ENCODE peak calls at places on chromosomes 6 and 20, in eight cellular contexts. S is stomach, L is endothelial cell of umbilical vein, J is transverse colon, D is breast epithelium, U is spleen, Z is GM23338, N is HepG2. K is an unnamed sample.
A peak's percentile ranks its signal among the peaks of the same experiment; 100 is the strongest.

GRCh38 chr6:161048636-161049035 is 57.1 kb downstream of the MAP3K4 start:
- DNase-seq in J (no peak), D (no peak), U (no peak), S (no peak), N (no peak), L (no peak), Z (no peak), K (no peak)

GRCh38 chr6:87661503-87661902 is 40.5 kb downstream of the AKIRIN2 start:
- DNase-seq in N (no peak), J (no peak), L (no peak), S (no peak), U (no peak), D (no peak), Z (no peak), K (no peak)

GRCh38 chr6:47967843-47968242 is 143.2 kb downstream of the PTCHD4 start:
- DNase-seq in N (no peak), L (no peak), D (no peak), Z (no peak), U (no peak), S (no peak), J (no peak), K (no peak)

GRCh38 chr6:83609248-83609647 is 96.9 kb downstream of the PRSS35 start:
- DNase-seq in D (no peak), N (no peak), S (no peak), Z (no peak), U (no peak), L (no peak), J (no peak), K (no peak)

GRCh38 chr20:35060168-35060567 is 32.4 kb downstream of the TRPC4AP start:
- DNase-seq in U (no peak), S (no peak), N (no peak), L (no peak), D (no peak), J (no peak), Z (no peak), K (no peak)

GRCh38 chr6:100283288-100283687 is 181.4 kb downstream of the SIM1 start:
- DNase-seq in U (no peak), L (no peak), Z (peak; percentile 47), D (no peak), J (no peak), N (no peak), S (no peak), K (no peak)

GRCh38 chr20:52804455-52804966 is 167.6 kb upstream of the TSHZ2 start:
- DNase-seq in D (no peak), Z (no peak), S (no peak), L (no peak), J (no peak), U (no peak), N (no peak), K (no peak)

GRCh38 chr6:141026504-141026903 is 1106.2 kb upstream of the GJE1 start:
- DNase-seq in J (no peak), N (peak; percentile 81), S (peak; percentile 29), Z (no peak), L (no peak), U (no peak), D (no peak), K (no peak)

GRCh38 chr20:5192570-5193431 is 66.0 kb downstream of the CDS2 start:
- DNase-seq in D (no peak), J (no peak), N (no peak), S (no peak), L (no peak), U (no peak), Z (no peak), K (no peak)
- TF ChIP-seq POLR2AphosphoS5 in D (no peak), J (no peak), N (no peak), S (no peak), L (no peak), U (no peak), Z (no peak), K (no peak)

DNA sequence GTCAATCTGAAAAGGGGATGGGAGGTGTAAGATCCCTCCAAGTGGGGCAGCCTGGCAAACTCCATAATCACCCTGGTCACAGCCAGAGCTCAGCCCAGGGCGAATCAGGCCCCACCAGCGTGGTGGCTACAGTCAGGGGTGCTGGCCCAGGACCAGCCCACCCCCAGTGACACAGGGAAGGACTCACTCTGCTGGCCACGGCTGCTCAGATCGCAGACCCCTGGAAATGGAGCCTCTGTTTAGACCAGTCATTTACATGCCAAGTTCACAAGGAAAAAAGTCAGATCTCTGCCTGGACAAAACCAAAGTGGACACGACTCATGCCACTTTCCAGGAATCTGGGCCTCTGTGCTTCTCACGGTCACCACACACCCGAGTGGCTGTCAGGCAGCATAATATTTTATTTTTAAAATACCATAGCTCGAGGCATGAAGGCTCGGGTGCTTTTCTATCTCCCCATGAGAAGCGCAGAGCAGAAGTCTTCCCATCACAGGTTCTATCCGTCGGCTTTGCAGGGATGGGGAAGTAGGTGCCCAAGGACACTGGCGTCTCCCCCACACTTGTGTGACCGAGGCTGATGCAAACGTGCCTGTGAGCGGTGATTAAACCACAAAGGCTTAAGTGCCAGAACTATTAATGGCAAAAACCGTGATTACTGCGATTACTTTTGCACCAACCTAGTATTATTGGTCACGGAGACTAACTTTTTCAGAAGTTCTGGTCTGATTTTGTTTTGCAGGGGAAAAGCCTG is 13.0 kb downstream of the PXDC1 start:
- DNase-seq in U (no peak), N (no peak), J (peak; percentile 7), S (no peak), L (no peak), D (peak; percentile 25), Z (no peak), K (no peak)
- H3K4me1 ChIP-seq in U (peaks cover 43% of the 10 kb centered on the region), N (peaks cover 33% of the 10 kb centered on the region), J (peaks cover 17% of the 10 kb centered on the region), S (peaks cover 41% of the 10 kb centered on the region), L (peaks cover 63% of the 10 kb centered on the region), D (peaks cover 4% of the 10 kb centered on the region), Z (peaks cover 10% of the 10 kb centered on the region), K (no peaks in the 10 kb centered on the region)

DNA sequence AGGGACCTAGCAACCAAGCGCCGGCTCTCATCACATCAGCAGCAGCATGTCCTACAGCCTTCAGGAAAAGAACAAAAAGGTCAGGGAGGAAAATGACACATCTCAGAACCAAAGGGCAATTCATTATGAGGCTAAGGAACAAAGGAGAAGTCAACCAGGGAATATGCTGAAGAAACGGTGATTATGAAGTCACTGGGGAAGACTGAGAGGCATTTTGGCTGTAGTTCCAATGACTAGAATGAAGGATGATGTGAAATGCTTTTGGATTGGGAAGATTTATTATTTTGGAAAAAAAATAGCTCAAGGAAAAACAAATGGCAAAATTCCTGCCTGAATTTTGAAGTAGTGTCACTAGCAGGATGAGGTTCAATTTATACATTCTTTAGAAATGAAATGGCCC is 5.7 kb downstream of the BACH2 start:
- DNase-seq in U (no peak), Z (no peak), N (no peak), D (no peak), S (no peak), L (peak; percentile 17), J (no peak), K (no peak)
- TF ChIP-seq POLR2AphosphoS5 in U (no peak), Z (no peak), N (no peak), D (no peak), S (no peak), L (no peak), J (no peak), K (no peak)

DNA sequence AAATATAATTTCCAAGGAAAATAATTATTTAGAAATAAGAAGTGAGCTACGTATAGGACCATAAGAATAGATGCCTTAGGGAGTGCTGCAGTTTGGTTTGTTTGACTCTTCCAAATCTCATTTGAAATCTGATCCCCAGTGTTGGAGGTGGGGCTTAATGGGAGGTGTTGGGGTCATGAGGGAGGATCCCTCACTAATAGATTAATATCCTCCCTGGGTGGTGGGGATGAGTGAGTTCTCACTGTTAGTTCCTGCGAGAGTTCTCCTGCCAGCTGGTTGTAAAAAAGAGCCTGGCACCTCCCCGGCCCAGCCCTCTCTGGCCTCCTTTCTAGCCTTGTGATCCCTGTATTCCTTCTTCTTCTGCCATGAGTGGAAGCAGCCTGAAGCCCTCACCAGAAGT is 69.3 kb downstream of the RCAN2 start:
- DNase-seq in Z (peak; percentile 46), L (no peak), J (no peak), D (no peak), U (no peak), S (no peak), N (no peak), K (no peak)
- H3K4me1 ChIP-seq in Z (no peaks in the 10 kb centered on the region), L (no peaks in the 10 kb centered on the region), J (no peaks in the 10 kb centered on the region), D (no peaks in the 10 kb centered on the region), U (peaks cover 5% of the 10 kb centered on the region), S (no peaks in the 10 kb centered on the region), N (no peaks in the 10 kb centered on the region), K (no peaks in the 10 kb centered on the region)

GRCh38 chr6:36642913-36643817 is 35.3 kb upstream of the CDKN1A start:
- DNase-seq in S (peak; percentile 95), Z (no peak), J (peak; percentile 95), L (peak; percentile 53), D (peak; percentile 86), U (no peak), N (peak; percentile 88), K (peak; percentile 96)
- TF ChIP-seq POLR2AphosphoS5 in S (no peak), Z (no peak), J (peak; percentile 15), L (no peak), D (no peak), U (no peak), N (no peak), K (peak; percentile 14)

GRCh38 chr6:33911488-33911887 is 107.7 kb upstream of the MLN start:
- DNase-seq in L (no peak), S (no peak), N (no peak), U (no peak), J (no peak), D (no peak), Z (no peak), K (no peak)
- H3K4me1 ChIP-seq in L (no peaks in the 10 kb centered on the region), S (no peaks in the 10 kb centered on the region), N (peaks cover 21% of the 10 kb centered on the region), U (peaks cover 17% of the 10 kb centered on the region), J (no peaks in the 10 kb centered on the region), D (no peaks in the 10 kb centered on the region), Z (no peaks in the 10 kb centered on the region), K (peaks cover 20% of the 10 kb centered on the region)

GRCh38 chr6:169095153-169095552 is 158.5 kb downstream of the THBS2 start:
- DNase-seq in L (no peak), U (no peak), S (no peak), Z (no peak), N (no peak), J (no peak), D (no peak), K (no peak)
- TF ChIP-seq POLR2AphosphoS5 in L (no peak), U (no peak), S (no peak), Z (no peak), N (no peak), J (no peak), D (no peak), K (no peak)

GRCh38 chr20:25254571-25254970 is 6.7 kb downstream of the PYGB start:
- DNase-seq in U (no peak), J (peak; percentile 3), Z (no peak), N (no peak), D (no peak), S (no peak), L (no peak), K (no peak)
- H3K4me1 ChIP-seq in U (peaks cover 23% of the 10 kb centered on the region), J (peaks cover 81% of the 10 kb centered on the region), Z (peaks cover 9% of the 10 kb centered on the region), N (peaks cover 32% of the 10 kb centered on the region), D (no peaks in the 10 kb centered on the region), S (peaks cover 58% of the 10 kb centered on the region), L (peaks cover 5% of the 10 kb centered on the region), K (peaks cover 84% of the 10 kb centered on the region)

K was measured in sigmoid colon.